ENCODE peak calls at places on chromosomes 3 and 15, in seven cellular contexts. One of them, this sample, is unnamed.

GRCh38 chr3:9386501-9387321 is 10.7 kb upstream of the SETD5 start:
- DNase-seq in OCI-LY7: no peak
- DNase-seq in LoVo: no peak
- DNase-seq in nephron progenitor cell: no peak
- DNase-seq in left ventricle myocardium superior: no peak
- DNase-seq in amygdala: no peak
- DNase-seq in NCI-H345: no peak
- DNase-seq in this sample: no peak

GRCh38 chr15:76737573-76737972 is 167.6 kb downstream of the SCAPER start:
- DNase-seq in amygdala: no peak
- DNase-seq in NCI-H345: no peak
- DNase-seq in LoVo: no peak
- DNase-seq in left ventricle myocardium superior: no peak
- DNase-seq in nephron progenitor cell: no peak
- DNase-seq in OCI-LY7: no peak
- DNase-seq in this sample: no peak

GRCh38 chr3:82498186-82498585 is 736.7 kb upstream of the GBE1 start:
- DNase-seq in left ventricle myocardium superior: no peak
- DNase-seq in OCI-LY7: no peak
- DNase-seq in amygdala: no peak
- DNase-seq in LoVo: no peak
- DNase-seq in nephron progenitor cell: no peak
- DNase-seq in NCI-H345: no peak
- DNase-seq in this sample: peak; percentile 34

GRCh38 chr3:106560451-106560966 is 691.7 kb upstream of the CBLB start:
- DNase-seq in amygdala: no peak
- DNase-seq in LoVo: peak; percentile 70
- DNase-seq in NCI-H345: no peak
- DNase-seq in nephron progenitor cell: no peak
- DNase-seq in OCI-LY7: no peak
- DNase-seq in left ventricle myocardium superior: no peak
- DNase-seq in this sample: no peak

GRCh38 chr3:126341755-126342150 is 15.5 kb downstream of the KLF15 start:
- DNase-seq in left ventricle myocardium superior: no peak
- DNase-seq in LoVo: no peak
- DNase-seq in amygdala: no peak
- DNase-seq in nephron progenitor cell: no peak
- DNase-seq in OCI-LY7: no peak
- DNase-seq in NCI-H345: no peak
- DNase-seq in this sample: no peak

GRCh38 chr3:65146149-65146548 is 458.3 kb upstream of the ADAMTS9 start:
- DNase-seq in OCI-LY7: no peak
- DNase-seq in nephron progenitor cell: no peak
- DNase-seq in left ventricle myocardium superior: no peak
- DNase-seq in amygdala: no peak
- DNase-seq in NCI-H345: no peak
- DNase-seq in LoVo: peak; percentile 23
- DNase-seq in this sample: no peak

GRCh38 chr3:126713229-126713628 is 9.2 kb downstream of the CHCHD6 start:
- DNase-seq in OCI-LY7: no peak
- DNase-seq in nephron progenitor cell: no peak
- DNase-seq in NCI-H345: no peak
- DNase-seq in left ventricle myocardium superior: no peak
- DNase-seq in amygdala: no peak
- DNase-seq in LoVo: no peak
- DNase-seq in this sample: no peak

GRCh38 chr15:63243101-63243500 is 34.3 kb upstream of the APH1B start:
- DNase-seq in OCI-LY7: no peak
- DNase-seq in NCI-H345: no peak
- DNase-seq in LoVo: no peak
- DNase-seq in nephron progenitor cell: no peak
- DNase-seq in left ventricle myocardium superior: no peak
- DNase-seq in amygdala: no peak
- DNase-seq in this sample: peak; percentile 50

GRCh38 chr3:139297588-139298311 is 46.1 kb upstream of the MRPS22 start:
- DNase-seq in amygdala: no peak
- DNase-seq in OCI-LY7: no peak
- DNase-seq in nephron progenitor cell: no peak
- DNase-seq in LoVo: no peak
- DNase-seq in NCI-H345: no peak
- DNase-seq in left ventricle myocardium superior: no peak
- DNase-seq in this sample: no peak

GRCh38 chr15:35663956-35664355 is 118.0 kb upstream of the DPH6 start:
- DNase-seq in NCI-H345: no peak
- DNase-seq in LoVo: no peak
- DNase-seq in nephron progenitor cell: no peak
- DNase-seq in OCI-LY7: no peak
- DNase-seq in amygdala: no peak
- DNase-seq in left ventricle myocardium superior: no peak
- DNase-seq in this sample: no peak

GRCh38 chr15:70358871-70359647 is 261.3 kb upstream of the TLE3 start:
- DNase-seq in left ventricle myocardium superior: no peak
- DNase-seq in NCI-H345: no peak
- DNase-seq in nephron progenitor cell: no peak
- DNase-seq in LoVo: no peak
- DNase-seq in amygdala: no peak
- DNase-seq in OCI-LY7: no peak
- DNase-seq in this sample: no peak

GRCh38 chr3:188832961-188833615 is 338.7 kb upstream of the TPRG1 start:
- DNase-seq in LoVo: no peak
- DNase-seq in nephron progenitor cell: no peak
- DNase-seq in OCI-LY7: no peak
- DNase-seq in left ventricle myocardium superior: no peak
- DNase-seq in NCI-H345: no peak
- DNase-seq in amygdala: no peak
- DNase-seq in this sample: no peak

GRCh38 chr3:129651316-129652202 is 45.1 kb upstream of the PLXND1 start:
- DNase-seq in nephron progenitor cell: no peak
- DNase-seq in LoVo: peak; percentile 64
- DNase-seq in OCI-LY7: no peak
- DNase-seq in NCI-H345: no peak
- DNase-seq in amygdala: peak; percentile 39
- DNase-seq in left ventricle myocardium superior: no peak
- DNase-seq in this sample: no peak

GRCh38 chr15:36912311-36912712 is 188.0 kb downstream of the MEIS2 start:
- DNase-seq in left ventricle myocardium superior: no peak
- DNase-seq in LoVo: no peak
- DNase-seq in nephron progenitor cell: no peak
- DNase-seq in amygdala: no peak
- DNase-seq in NCI-H345: no peak
- DNase-seq in OCI-LY7: no peak
- DNase-seq in this sample: no peak